ENCODE peak calls at places on chromosomes 1 and 21, in six cellular contexts. J is activated naive CD4-positive, alpha-beta T cell treated with Interleukin-2 at 50 U/mL for 16 hours; D is NCI-H1417; H is lower lobe of right lung; R is left cardiac atrium; C is CD8-positive, alpha-beta T cell. B is an unnamed sample.

GRCh38 chr1:196732526-196732925 is 42.1 kb upstream of the CFHR3 start:
- DNase-seq in J (no peak), D (no peak), H (no peak), R (no peak), C (no peak), B (no peak)

GRCh38 chr1:180791806-180792205 is 120.9 kb upstream of the KIAA1614 start:
- DNase-seq in J (no peak), D (no peak), H (no peak), R (no peak), C (no peak), B (no peak)

GRCh38 chr1:116908821-116909510 is 750 bp upstream of the PTGFRN start:
- DNase-seq in J (no peak), D (no peak), H (no peak), R (no peak), C (no peak), B (no peak)

GRCh38 chr1:89609781-89610456 is 23.0 kb upstream of the LRRC8C start:
- DNase-seq in J (peak), D (no peak), H (no peak), R (peak), C (peak), B (no peak)

GRCh38 chr1:176241385-176242015 is 34.4 kb upstream of the COP1 start:
- DNase-seq in J (no peak), D (no peak), H (no peak), R (no peak), C (no peak), B (no peak)

GRCh38 chr1:25875856-25876692 is 566 bp upstream of the PAQR7 start:
- DNase-seq in J (no peak), D (no peak), H (peak), R (no peak), C (peak), B (no peak)

GRCh38 chr1:9181990-9182783 is 52.4 kb upstream of the H6PD start:
- DNase-seq in J (peak), D (no peak), H (peak), R (no peak), C (no peak), B (peak)

GRCh38 chr1:233614743-233615521 is 1.0 kb downstream of the KCNK1 start:
- DNase-seq in J (no peak), D (no peak), H (no peak), R (peak), C (no peak), B (no peak)

GRCh38 chr1:168706376-168706995 is 22.5 kb downstream of the DPT start:
- DNase-seq in J (no peak), D (no peak), H (no peak), R (no peak), C (no peak), B (no peak)

GRCh38 chr21:44065428-44065827 is 41.8 kb upstream of the PWP2 start:
- DNase-seq in J (peak), D (no peak), H (no peak), R (no peak), C (peak), B (no peak)